ENCODE peak calls at places on chromosomes 6 and 20, in eight cellular contexts. C, E, O, B, J, S, Y and I are unnamed samples.

GRCh38 chr6:28710466-28711191 is 184.9 kb downstream of the GPX5 start:
- DNase-seq in C (no peak), E (no peak), O (no peak), B (peak), J (no peak), S (no peak), Y (no peak), I (no peak)

GRCh38 chr20:49347156-49347555 is 69.3 kb upstream of the ZNFX1 start:
- DNase-seq in C (no peak), E (no peak), O (no peak), B (no peak), J (no peak), S (no peak), Y (no peak), I (no peak)

GRCh38 chr6:116836943-116837342 is 8.1 kb upstream of the GPRC6A start:
- DNase-seq in C (no peak), E (no peak), O (no peak), B (no peak), J (no peak), S (no peak), Y (no peak), I (no peak)

GRCh38 chr6:102215425-102215824 is 821.9 kb downstream of the GRIK2 start:
- DNase-seq in C (no peak), E (no peak), O (no peak), B (no peak), J (no peak), S (no peak), Y (no peak), I (no peak)

GRCh38 chr20:25571817-25572216 is 13.5 kb downstream of the NINL start:
- DNase-seq in C (no peak), E (no peak), O (no peak), B (peak), J (no peak), S (no peak), Y (no peak), I (no peak)

GRCh38 chr20:44701889-44702288 is 13.3 kb upstream of the CCN5 start:
- DNase-seq in C (no peak), E (no peak), O (no peak), B (no peak), J (no peak), S (no peak), Y (no peak), I (no peak)

GRCh38 chr6:161057103-161058091 is 65.8 kb downstream of the MAP3K4 start:
- DNase-seq in C (no peak), E (no peak), O (no peak), B (no peak), J (no peak), S (no peak), Y (no peak), I (no peak)

GRCh38 chr20:44692932-44693476 is 22.2 kb upstream of the CCN5 start:
- DNase-seq in C (peak), E (no peak), O (no peak), B (peak), J (peak), S (peak), Y (no peak), I (no peak)

GRCh38 chr6:149923327-149923986 is 536 bp upstream of the RAET1G start:
- DNase-seq in C (no peak), E (peak), O (no peak), B (no peak), J (no peak), S (no peak), Y (no peak), I (no peak)

GRCh38 chr6:146111864-146112263 is 83.0 kb downstream of the GRM1 start:
- DNase-seq in C (no peak), E (no peak), O (no peak), B (no peak), J (no peak), S (no peak), Y (no peak), I (no peak)
- TF ChIP-seq CTCF in C (no peak), E (no peak), O (no peak), B (peak), J (no peak), S (no peak), Y (no peak), I (no peak)

GRCh38 chr20:53594068-53595017 is 704 bp upstream of the ZNF217 start:
- DNase-seq in C (peak), E (peak), O (peak), B (peak), J (no peak), S (peak), Y (peak), I (peak)
- TF ChIP-seq CTCF in C (no peak), E (no peak), O (no peak), B (peak), J (peak), S (no peak), Y (peak), I (peak)

DNA sequence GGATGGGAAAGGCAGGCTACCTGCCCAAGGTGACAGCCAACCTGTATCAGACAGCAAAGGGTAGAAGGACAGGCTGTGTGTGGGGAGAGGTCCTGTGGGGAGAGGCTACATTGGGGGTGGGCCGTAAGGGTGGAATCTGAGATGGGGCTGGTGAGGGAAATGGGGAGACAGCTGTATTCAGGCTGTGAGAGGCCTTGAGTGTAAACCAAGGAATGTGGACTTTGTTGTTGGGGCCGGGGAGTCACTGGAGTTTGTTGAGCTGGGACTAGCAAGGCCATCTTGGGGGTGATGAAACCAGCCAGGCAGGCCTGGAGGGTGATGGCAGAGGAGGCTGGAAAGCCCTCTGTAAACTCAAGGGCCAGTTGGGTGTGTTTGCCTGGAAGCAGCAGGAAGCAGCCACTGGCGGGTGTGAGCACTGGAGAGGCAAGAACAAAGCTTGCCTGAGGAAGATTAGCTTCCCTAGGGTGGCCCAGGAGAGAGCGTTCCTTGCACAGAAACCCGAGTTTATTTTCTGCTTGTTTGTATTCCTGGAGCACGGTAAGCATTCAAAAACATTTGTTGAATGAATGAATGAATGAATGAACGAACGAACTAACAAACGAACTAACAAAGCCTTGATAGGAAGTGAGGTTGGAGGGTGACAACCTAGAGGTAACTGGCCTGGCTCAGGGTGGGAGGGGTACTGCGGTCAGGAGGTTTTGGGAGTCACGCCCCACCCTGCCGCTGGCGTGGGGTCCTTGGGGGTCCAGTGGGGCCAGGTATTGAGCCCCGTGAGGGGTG is 18.9 kb downstream of the TTBK1 start:
- DNase-seq in C (no peak), E (peak), O (no peak), B (no peak), J (no peak), S (no peak), Y (no peak), I (no peak)
- TF ChIP-seq CTCF in C (no peak), E (no peak), O (no peak), B (no peak), J (no peak), S (no peak), Y (no peak), I (no peak)

GRCh38 chr6:85537055-85537494 is 56.6 kb downstream of the SNX14 start:
- DNase-seq in C (peak), E (no peak), O (no peak), B (no peak), J (no peak), S (no peak), Y (peak), I (peak)
- TF ChIP-seq CTCF in C (peak), E (peak), O (peak), B (peak), J (peak), S (peak), Y (peak), I (no peak)